ENCODE peak calls at places on chromosomes 2 and 18, in four cellular contexts. One of them, this sample, is unnamed.
A peak's percentile ranks its signal among the peaks of the same experiment; 100 is the strongest.

GRCh38 chr2:85053802-85054201 is 79.4 kb upstream of the TCF7L1 start:
- DNase-seq in M059J: peak; percentile 33
- DNase-seq in glutamatergic neuron: no peak
- DNase-seq in CD14-positive monocyte: peak; percentile 77
- DNase-seq in this sample: peak; percentile 58

GRCh38 chr2:166057363-166058169 is 70.3 kb downstream of the SCN1A start:
- DNase-seq in M059J: peak; percentile 13
- DNase-seq in glutamatergic neuron: no peak
- DNase-seq in CD14-positive monocyte: no peak
- DNase-seq in this sample: no peak

GRCh38 chr2:78750219-78750618 is 275.3 kb upstream of the REG3G start:
- DNase-seq in M059J: no peak
- DNase-seq in glutamatergic neuron: no peak
- DNase-seq in CD14-positive monocyte: no peak
- DNase-seq in this sample: no peak

GRCh38 chr18:29430416-29430815 is 1253.5 kb upstream of the CDH2 start:
- DNase-seq in M059J: peak; percentile 24
- DNase-seq in glutamatergic neuron: no peak
- DNase-seq in CD14-positive monocyte: no peak
- DNase-seq in this sample: no peak

GRCh38 chr18:32093106-32093511 is 1.4 kb downstream of the RNF138 start:
- DNase-seq in M059J: peak; percentile 71
- DNase-seq in glutamatergic neuron: peak; percentile 64
- DNase-seq in CD14-positive monocyte: peak; percentile 61
- DNase-seq in this sample: peak; percentile 79

GRCh38 chr2:143110759-143111428 is 18.3 kb upstream of the ARHGAP15 start:
- DNase-seq in M059J: peak; percentile 67
- DNase-seq in glutamatergic neuron: peak; percentile 54
- DNase-seq in CD14-positive monocyte: peak; percentile 50
- DNase-seq in this sample: peak; percentile 71

GRCh38 chr18:46497129-46497528 is 159.9 kb downstream of the LOXHD1 start:
- DNase-seq in M059J: peak; percentile 31
- DNase-seq in glutamatergic neuron: no peak
- DNase-seq in CD14-positive monocyte: no peak
- DNase-seq in this sample: peak; percentile 49

GRCh38 chr18:49612515-49613033 is 50.7 kb downstream of the LIPG start:
- DNase-seq in M059J: no peak
- DNase-seq in glutamatergic neuron: no peak
- DNase-seq in CD14-positive monocyte: no peak
- DNase-seq in this sample: no peak

GRCh38 chr2:157055660-157056199 is 201.8 kb upstream of the GALNT5 start:
- DNase-seq in M059J: peak; percentile 42
- DNase-seq in glutamatergic neuron: no peak
- DNase-seq in CD14-positive monocyte: no peak
- DNase-seq in this sample: peak; percentile 27

GRCh38 chr2:235116885-235117492 is 165.2 kb downstream of the SH3BP4 start:
- DNase-seq in M059J: peak; percentile 56
- DNase-seq in glutamatergic neuron: no peak
- DNase-seq in CD14-positive monocyte: no peak
- DNase-seq in this sample: peak; percentile 7

GRCh38 chr2:225793736-225794550 is 394.4 kb downstream of the NYAP2 start:
- DNase-seq in M059J: no peak
- DNase-seq in glutamatergic neuron: no peak
- DNase-seq in CD14-positive monocyte: no peak
- DNase-seq in this sample: no peak

GRCh38 chr2:235979753-235980459 is 188.3 kb downstream of the GBX2 start:
- DNase-seq in M059J: no peak
- DNase-seq in glutamatergic neuron: peak; percentile 73
- DNase-seq in CD14-positive monocyte: peak; percentile 16
- DNase-seq in this sample: no peak

GRCh38 chr2:69770193-69770702 is 28.3 kb downstream of the ANXA4 start:
- DNase-seq in M059J: peak; percentile 88
- DNase-seq in glutamatergic neuron: no peak
- DNase-seq in CD14-positive monocyte: peak; percentile 57
- DNase-seq in this sample: peak; percentile 79

GRCh38 chr2:156319811-156320490 is 12.6 kb downstream of the NR4A2 start:
- DNase-seq in M059J: no peak
- DNase-seq in glutamatergic neuron: peak; percentile 49
- DNase-seq in CD14-positive monocyte: no peak
- DNase-seq in this sample: no peak

GRCh38 chr2:48699377-48699951 is 56.1 kb downstream of the LHCGR start:
- DNase-seq in M059J: peak; percentile 79
- DNase-seq in glutamatergic neuron: no peak
- DNase-seq in CD14-positive monocyte: no peak
- DNase-seq in this sample: peak; percentile 19

GRCh38 chr2:238486123-238486848 is 59.6 kb downstream of the ASB1 start:
- DNase-seq in M059J: no peak
- DNase-seq in glutamatergic neuron: no peak
- DNase-seq in CD14-positive monocyte: no peak
- DNase-seq in this sample: no peak

GRCh38 chr2:120432293-120432975 is 86.5 kb downstream of the INHBB start:
- DNase-seq in M059J: no peak
- DNase-seq in glutamatergic neuron: no peak
- DNase-seq in CD14-positive monocyte: peak; percentile 33
- DNase-seq in this sample: no peak

GRCh38 chr2:188811522-188811921 is 162.7 kb upstream of the COL3A1 start:
- DNase-seq in M059J: peak; percentile 55
- DNase-seq in glutamatergic neuron: no peak
- DNase-seq in CD14-positive monocyte: no peak
- DNase-seq in this sample: no peak

GRCh38 chr2:122805346-122805745 is 1049.9 kb downstream of the TSN start:
- DNase-seq in M059J: no peak
- DNase-seq in glutamatergic neuron: no peak
- DNase-seq in CD14-positive monocyte: no peak
- DNase-seq in this sample: no peak